ENCODE peak calls at places on chromosome 20, in ten cellular contexts. K, W, D, V, N, Z, C, G, M and L are unnamed samples.

GRCh38 chr20:46264391-46265266 is 43.7 kb downstream of the CDH22 start:
- DNase-seq in M (no peak), C (no peak), N (no peak), G (no peak), D (no peak), K (no peak), Z (no peak), V (no peak), W (no peak), L (no peak)

GRCh38 chr20:2292711-2293110 is 3.1 kb upstream of the TGM3 start:
- DNase-seq in W (no peak), V (no peak), M (peak; percentile 51), D (no peak), K (no peak), Z (peak; percentile 66), N (no peak), C (no peak), G (no peak), L (no peak)

GRCh38 chr20:37336369-37337207 is 9.4 kb upstream of the SRC start:
- DNase-seq in W (no peak), K (no peak), V (no peak), G (peak; percentile 78), C (no peak), N (peak; percentile 75), Z (peak; percentile 61), M (no peak), D (peak; percentile 62), L (no peak)

GRCh38 chr20:31602779-31603441 is 2.2 kb upstream of the ID1 start:
- DNase-seq in K (no peak), D (no peak), W (no peak), G (no peak), Z (peak; percentile 75), C (peak; percentile 95), N (peak; percentile 16), M (peak; percentile 90), V (peak; percentile 82), L (no peak)

GRCh38 chr20:62936996-62937352 is 973 bp upstream of the GID8 start:
- DNase-seq in C (peak; percentile 66), D (no peak), M (no peak), G (no peak), V (peak; percentile 51), W (no peak), N (no peak), Z (peak; percentile 62), K (no peak), L (no peak)

GRCh38 chr20:50304883-50305635 is 114.4 kb downstream of the CEBPB start:
- DNase-seq in N (no peak), Z (peak; percentile 99), V (no peak), C (peak; percentile 70), K (peak; percentile 95), M (peak; percentile 59), D (peak; percentile 72), W (no peak), G (peak; percentile 84), L (peak; percentile 89)

GRCh38 chr20:14445310-14445709 is 107.9 kb upstream of the FLRT3 start:
- DNase-seq in M (peak; percentile 59), W (no peak), G (no peak), V (peak; percentile 87), Z (peak; percentile 23), N (no peak), D (no peak), K (no peak), C (peak; percentile 27), L (no peak)

GRCh38 chr20:51346686-51347485 is 195.6 kb downstream of the NFATC2 start:
- DNase-seq in V (peak; percentile 90), G (no peak), W (no peak), N (no peak), M (peak; percentile 78), K (peak; percentile 9), Z (peak; percentile 68), D (no peak), C (peak; percentile 85), L (no peak)

GRCh38 chr20:48006036-48006833 is 221.0 kb upstream of the SULF2 start:
- DNase-seq in Z (peak; percentile 71), M (peak; percentile 48), V (peak; percentile 31), K (no peak), C (no peak), N (no peak), D (no peak), G (no peak), W (no peak), L (no peak)

GRCh38 chr20:10761232-10761631 is 87.4 kb upstream of the JAG1 start:
- DNase-seq in Z (no peak), K (no peak), N (no peak), G (no peak), C (peak; percentile 86), V (peak; percentile 93), W (no peak), M (peak; percentile 97), D (no peak), L (peak; percentile 70)

DNA sequence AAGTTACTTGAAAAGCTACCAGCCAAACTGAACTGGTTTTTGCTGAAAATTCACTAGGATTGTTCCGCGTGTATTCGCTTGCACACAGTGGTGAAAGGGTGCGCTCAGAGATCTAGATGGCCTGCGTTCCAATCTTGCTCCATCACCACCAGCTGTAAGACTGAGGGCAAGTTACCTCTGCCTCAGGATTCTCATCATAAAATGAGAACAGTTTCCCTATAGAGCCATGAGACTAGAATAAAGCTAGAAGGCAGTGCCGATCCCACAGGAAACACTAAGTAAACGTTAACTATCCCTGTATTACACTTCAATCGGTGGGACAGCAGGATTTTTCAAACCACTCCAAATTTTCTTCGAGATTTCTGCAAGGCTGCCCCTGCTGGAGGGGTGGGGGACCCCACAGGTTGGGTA is 838 bp downstream of the AHCY start:
- DNase-seq in G (no peak), Z (peak; percentile 59), C (peak; percentile 35), W (no peak), D (no peak), K (no peak), M (no peak), V (peak; percentile 26), N (no peak), L (no peak)
- TF ChIP-seq CTCF in G (no peak), Z (peak; percentile 28), C (peak; percentile 24), W (peak; percentile 64), D (no peak), K (no peak), M (no peak), V (no peak), N (no peak), L (no peak)

DNA sequence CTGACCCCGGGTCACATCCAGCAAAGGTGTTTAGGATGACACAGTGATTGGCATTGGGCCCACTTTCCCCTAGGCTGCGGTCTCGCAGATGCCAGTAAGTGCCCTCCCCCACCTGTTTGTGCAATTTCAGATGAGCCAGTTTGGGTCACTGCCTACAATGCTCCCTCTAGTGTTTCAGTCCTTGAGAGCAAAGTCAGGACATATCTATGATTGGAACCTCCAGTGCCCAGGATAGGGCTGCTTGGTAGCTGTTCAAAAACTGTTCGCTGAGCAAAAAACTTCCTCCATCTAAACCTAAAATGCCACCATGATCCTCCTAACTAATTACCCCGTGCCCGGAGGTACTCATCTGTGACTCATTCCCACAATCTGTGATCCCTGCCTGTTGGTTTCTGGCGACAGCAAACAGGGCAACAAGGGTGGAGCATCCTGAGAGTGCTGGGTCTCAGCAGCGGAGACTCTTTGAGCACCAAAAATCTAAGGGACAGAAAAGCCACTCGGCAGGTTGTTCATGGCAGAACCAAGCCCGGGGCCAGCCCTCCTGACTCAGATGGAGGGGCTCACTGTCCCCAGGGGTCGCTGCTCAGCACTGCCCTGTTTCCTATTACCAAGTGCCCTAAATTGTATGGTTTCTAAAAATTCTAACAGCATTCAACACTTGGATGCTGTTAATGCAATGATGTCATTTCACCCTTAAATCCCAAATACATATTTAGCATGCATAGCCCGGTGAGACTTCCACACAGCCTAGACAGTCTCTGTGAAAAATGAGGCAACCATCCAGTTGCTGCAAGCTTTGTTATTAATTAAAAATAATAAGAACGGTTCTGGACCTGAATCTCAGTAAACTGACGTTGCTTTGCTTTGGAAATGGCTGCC is 5.0 kb downstream of the VSX1 start:
- DNase-seq in G (no peak), M (peak; percentile 86), Z (peak; percentile 36), W (peak; percentile 7), K (no peak), C (no peak), N (no peak), D (no peak), V (peak; percentile 88), L (no peak)
- TF ChIP-seq CTCF in G (peak; percentile 24), M (peak; percentile 34), Z (peak; percentile 50), W (peak; percentile 10), K (no peak), C (peak; percentile 30), N (no peak), D (no peak), V (peak; percentile 57), L (no peak)

DNA sequence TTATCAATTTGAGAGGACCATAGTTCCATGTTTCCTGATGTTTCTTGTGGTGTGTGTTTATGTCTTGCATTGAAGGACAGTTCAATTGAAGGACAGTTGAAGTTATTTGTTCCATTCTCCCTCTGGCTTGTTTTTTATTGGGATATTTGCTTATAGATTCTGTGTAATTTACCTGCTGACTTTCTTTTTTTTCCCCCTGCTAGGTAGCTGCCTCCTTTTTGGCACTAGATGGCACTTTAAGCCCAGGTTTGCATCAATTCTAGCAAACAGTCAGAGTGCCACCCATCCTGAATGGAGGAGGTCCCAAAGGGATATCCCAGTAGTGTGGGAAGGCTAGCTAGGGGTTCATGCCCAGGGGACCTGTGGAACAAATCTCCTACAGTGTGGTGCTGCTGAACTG is 78.1 kb downstream of the CFAP61 start:
- DNase-seq in W (no peak), K (no peak), M (peak; percentile 38), C (no peak), D (no peak), G (no peak), V (peak; percentile 71), N (no peak), Z (no peak), L (no peak)
- TF ChIP-seq CTCF in W (peak; percentile 41), K (no peak), M (peak; percentile 30), C (peak; percentile 17), D (no peak), G (peak; percentile 16), V (peak; percentile 84), N (no peak), Z (peak; percentile 26), L (no peak)

GRCh38 chr20:11978496-11978895 is 60.8 kb downstream of the BTBD3 start:
- DNase-seq in Z (no peak), K (no peak), M (no peak), N (no peak), C (no peak), W (no peak), D (no peak), V (no peak), G (no peak), L (no peak)

GRCh38 chr20:11979306-11980128 is 61.8 kb downstream of the BTBD3 start:
- DNase-seq in N (no peak), M (no peak), V (no peak), Z (no peak), C (no peak), K (no peak), G (no peak), W (no peak), D (no peak), L (no peak)

GRCh38 chr20:11982289-11982957 is 64.7 kb downstream of the BTBD3 start:
- DNase-seq in K (no peak), G (no peak), N (no peak), M (no peak), C (no peak), Z (no peak), V (no peak), W (no peak), D (no peak), L (no peak)

GRCh38 chr20:11981366-11981947 is 63.8 kb downstream of the BTBD3 start:
- DNase-seq in K (no peak), Z (no peak), C (no peak), V (no peak), W (no peak), G (no peak), D (no peak), N (no peak), M (no peak), L (no peak)

GRCh38 chr20:11980263-11980662 is 62.6 kb downstream of the BTBD3 start:
- DNase-seq in N (no peak), V (no peak), M (no peak), C (no peak), G (no peak), D (no peak), K (no peak), W (no peak), Z (no peak), L (no peak)
- TF ChIP-seq CTCF in N (no peak), V (peak; percentile 31), M (no peak), C (peak; percentile 14), G (no peak), D (no peak), K (no peak), W (no peak), Z (peak; percentile 22), L (no peak)